ENCODE peak calls at places on chromosomes 7 and 10, in ten cellular contexts. Z is mesendoderm; F is cardiac muscle cell; E is AG09309; Q is Panc1; T is A549; D is CD4-positive, alpha-beta memory T cell; P is stomach; N is adrenal gland; Y is astrocyte of the spinal cord. I is an unnamed sample.

GRCh38 chr7:29989257-29989995 is at the start of gene SCRN1:
- DNase-seq in P (peak), Q (no peak), T (peak), F (peak), Z (peak), Y (peak), N (peak), D (peak), E (no peak), I (peak)

GRCh38 chr7:149198161-149198816 is 2.9 kb downstream of the ZNF282 start:
- DNase-seq in D (no peak), F (no peak), P (no peak), E (no peak), N (no peak), Z (no peak), T (no peak), Q (no peak), Y (no peak), I (no peak)

GRCh38 chr10:6232225-6232807 is 29.6 kb downstream of the PFKFB3 start:
- DNase-seq in P (no peak), Z (no peak), F (no peak), Q (no peak), N (no peak), T (no peak), D (no peak), E (no peak), Y (no peak), I (peak)

GRCh38 chr7:96320437-96320836 is 1.5 kb downstream of the SLC25A13 start:
- DNase-seq in Y (no peak), Z (no peak), N (no peak), E (no peak), P (no peak), D (no peak), Q (no peak), F (peak), T (no peak), I (no peak)

GRCh38 chr7:18288322-18289037 is 207.1 kb upstream of the HDAC9 start:
- DNase-seq in F (no peak), E (no peak), Z (no peak), D (no peak), Y (no peak), Q (no peak), N (no peak), T (no peak), P (no peak), I (no peak)

GRCh38 chr10:71309919-71310318 is 9.1 kb upstream of the SLC29A3 start:
- DNase-seq in T (no peak), P (no peak), Y (no peak), E (no peak), D (no peak), Z (no peak), F (no peak), Q (no peak), N (no peak), I (no peak)

GRCh38 chr10:60606343-60607080 is 171.8 kb upstream of the CDK1 start:
- DNase-seq in Y (peak), F (peak), T (no peak), Q (no peak), N (no peak), D (no peak), E (peak), P (no peak), Z (no peak), I (no peak)

GRCh38 chr7:157637216-157637954 is 300.6 kb downstream of the DNAJB6 start:
- DNase-seq in Z (no peak), D (no peak), F (no peak), P (no peak), E (no peak), T (no peak), Q (no peak), Y (no peak), N (no peak), I (no peak)

GRCh38 chr7:3318874-3319273 is 17.8 kb downstream of the SDK1 start:
- DNase-seq in D (no peak), E (no peak), Y (no peak), P (no peak), F (no peak), Z (no peak), T (no peak), N (no peak), Q (no peak), I (no peak)

GRCh38 chr10:129814681-129815646 is 149.1 kb downstream of the EBF3 start:
- DNase-seq in T (no peak), Z (peak), Q (no peak), F (no peak), Y (no peak), N (no peak), D (no peak), E (no peak), P (no peak), I (no peak)

GRCh38 chr10:102678842-102679289 is 34.6 kb downstream of the TRIM8 start:
- DNase-seq in Z (peak), D (no peak), T (peak), E (no peak), Q (peak), N (peak), Y (peak), P (peak), F (peak), I (peak)

GRCh38 chr7:155166673-155167370 is 96.7 kb downstream of the HTR5A start:
- DNase-seq in F (no peak), N (peak), T (no peak), Y (peak), P (no peak), Z (no peak), D (no peak), E (peak), Q (peak), I (no peak)

GRCh38 chr7:24573554-24574338 is 494 bp downstream of the PALS2 start:
- DNase-seq in D (peak), N (peak), Q (no peak), T (peak), P (peak), E (no peak), Y (peak), Z (peak), F (peak), I (peak)

GRCh38 chr7:70178787-70179186 is 580.5 kb downstream of the AUTS2 start:
- DNase-seq in F (no peak), E (no peak), Y (peak), Q (no peak), T (peak), P (no peak), Z (no peak), N (no peak), D (no peak), I (no peak)

GRCh38 chr7:1943326-1943725 is 273.2 kb downstream of the ELFN1 start:
- DNase-seq in F (no peak), P (no peak), N (no peak), Z (no peak), Q (no peak), D (no peak), T (no peak), E (no peak), Y (no peak), I (peak)

GRCh38 chr10:65614956-65615565 is 1310.8 kb upstream of the LRRTM3 start:
- DNase-seq in D (no peak), P (no peak), F (no peak), N (no peak), Q (no peak), Z (no peak), T (no peak), E (no peak), Y (no peak), I (no peak)

GRCh38 chr7:88073625-88074024 is 139.6 kb downstream of the ADAM22 start:
- DNase-seq in Z (no peak), N (no peak), Y (no peak), E (no peak), T (no peak), P (no peak), Q (no peak), F (no peak), D (no peak), I (no peak)

GRCh38 chr7:48004023-48004422 is 24.6 kb upstream of the HUS1 start:
- DNase-seq in N (no peak), F (no peak), T (no peak), Q (no peak), D (no peak), Z (no peak), E (no peak), Y (no peak), P (no peak), I (no peak)

GRCh38 chr7:46908770-46909169 is 673.1 kb downstream of the TNS3 start:
- DNase-seq in D (no peak), E (no peak), P (no peak), N (no peak), Q (no peak), Z (no peak), F (no peak), T (no peak), Y (peak), I (no peak)

GRCh38 chr10:17356820-17357219 is 97.6 kb downstream of the ST8SIA6 start:
- DNase-seq in P (no peak), Z (no peak), F (no peak), N (no peak), Y (no peak), E (no peak), T (no peak), D (no peak), Q (no peak), I (no peak)

GRCh38 chr7:99193527-99194214 is 14.2 kb downstream of the KPNA7 start:
- DNase-seq in T (no peak), Y (peak), E (peak), Q (no peak), Z (no peak), N (no peak), F (no peak), P (no peak), D (no peak), I (no peak)

GRCh38 chr10:88228130-88228529 is 355.0 kb downstream of the RNLS start:
- DNase-seq in Y (no peak), P (no peak), E (no peak), T (no peak), D (no peak), F (no peak), Z (no peak), Q (no peak), N (no peak), I (no peak)

GRCh38 chr10:65365878-65366277 is 1560.0 kb upstream of the LRRTM3 start:
- DNase-seq in Q (no peak), F (no peak), D (no peak), E (no peak), Y (no peak), Z (no peak), P (no peak), N (no peak), T (no peak), I (no peak)

GRCh38 chr7:37287093-37287492 is 161.6 kb downstream of the ELMO1 start:
- DNase-seq in Q (no peak), D (no peak), F (no peak), N (no peak), P (no peak), Y (no peak), Z (no peak), E (no peak), T (no peak), I (no peak)

GRCh38 chr7:36945612-36946400 is 221.5 kb upstream of the AOAH start:
- DNase-seq in Z (no peak), Y (no peak), N (no peak), P (peak), D (no peak), E (no peak), T (no peak), F (peak), Q (no peak), I (no peak)

GRCh38 chr7:105267244-105267643 is 121.5 kb downstream of the SRPK2 start:
- DNase-seq in Z (no peak), F (no peak), T (no peak), D (peak), P (no peak), Q (no peak), E (no peak), Y (no peak), N (no peak), I (no peak)

GRCh38 chr7:58316-58715 is 134.1 kb upstream of the FAM20C start:
- DNase-seq in T (no peak), F (no peak), E (no peak), P (no peak), N (peak), Q (no peak), Z (no peak), Y (no peak), D (no peak), I (no peak)
- H3K4me3 ChIP-seq in T (no peak), F (no peak), E (no peak), P (no peak), N (no peak), Q (no peak), Z (no peak), Y (no peak), D (no peak), I (no peak)

GRCh38 chr10:80156216-80156615 is 23.7 kb downstream of the PLAC9 start:
- DNase-seq in P (no peak), T (no peak), F (no peak), E (no peak), D (no peak), Z (no peak), Y (no peak), Q (no peak), N (no peak), I (peak)

GRCh38 chr10:80155696-80156215 is 23.2 kb downstream of the PLAC9 start:
- DNase-seq in T (no peak), Q (no peak), N (no peak), E (no peak), P (no peak), D (no peak), F (no peak), Y (no peak), Z (no peak), I (peak)

GRCh38 chr10:80153460-80153859 is 20.9 kb downstream of the PLAC9 start:
- DNase-seq in D (no peak), Q (no peak), P (no peak), T (no peak), Y (no peak), F (no peak), E (no peak), Z (no peak), N (no peak), I (peak)

GRCh38 chr10:80154626-80154977 is 22.1 kb downstream of the PLAC9 start:
- DNase-seq in D (no peak), E (no peak), P (no peak), Z (no peak), Y (no peak), F (no peak), Q (no peak), N (no peak), T (no peak), I (peak)

GRCh38 chr10:80154978-80155695 is 22.6 kb downstream of the PLAC9 start:
- DNase-seq in F (no peak), Y (peak), Q (no peak), P (peak), T (no peak), Z (no peak), D (no peak), E (peak), N (no peak), I (peak)
- H3K4me3 ChIP-seq in F (no peak), Y (no peak), Q (no peak), P (no peak), T (no peak), Z (no peak), D (no peak), E (no peak), N (no peak), I (no peak)

DNA sequence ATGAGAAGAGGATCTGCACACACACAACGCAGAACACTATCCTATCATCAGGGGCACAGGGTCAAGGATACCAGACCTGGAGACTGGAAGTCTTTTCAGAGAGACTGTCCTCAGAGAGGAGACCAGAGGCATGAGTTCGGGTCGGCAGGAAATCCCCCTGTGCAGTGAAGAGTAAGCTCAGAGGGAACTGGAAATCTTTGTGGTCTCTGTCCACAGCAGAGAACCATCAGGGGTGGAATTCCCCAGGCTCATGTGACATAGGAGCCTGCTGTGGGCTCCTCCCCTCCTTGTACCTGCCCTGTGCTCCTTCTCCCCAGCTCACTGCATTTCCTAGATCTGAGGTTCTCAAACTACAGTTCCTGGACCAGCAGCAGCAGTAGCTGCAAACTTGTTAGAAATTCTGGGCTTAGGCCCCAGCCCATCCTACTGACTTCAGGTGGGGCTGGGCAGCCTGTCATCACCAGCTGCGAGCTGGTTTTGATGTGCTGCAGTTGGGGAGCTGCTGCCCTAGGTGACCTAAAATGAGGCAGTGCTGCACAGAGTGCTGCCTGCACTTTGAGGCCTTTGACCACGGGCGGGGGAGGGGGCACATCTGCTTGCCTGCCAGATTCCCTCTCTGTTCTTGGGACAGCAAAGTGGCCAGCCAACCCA is 2.4 kb downstream of the ZMIZ2 start:
- DNase-seq in Z (no peak), T (no peak), E (no peak), F (peak), Y (no peak), Q (no peak), N (no peak), D (peak), P (no peak), I (peak)
- H3K4me3 ChIP-seq in Z (no peak), T (no peak), E (no peak), F (no peak), Y (no peak), Q (no peak), N (no peak), D (peak), P (peak), I (no peak)

DNA sequence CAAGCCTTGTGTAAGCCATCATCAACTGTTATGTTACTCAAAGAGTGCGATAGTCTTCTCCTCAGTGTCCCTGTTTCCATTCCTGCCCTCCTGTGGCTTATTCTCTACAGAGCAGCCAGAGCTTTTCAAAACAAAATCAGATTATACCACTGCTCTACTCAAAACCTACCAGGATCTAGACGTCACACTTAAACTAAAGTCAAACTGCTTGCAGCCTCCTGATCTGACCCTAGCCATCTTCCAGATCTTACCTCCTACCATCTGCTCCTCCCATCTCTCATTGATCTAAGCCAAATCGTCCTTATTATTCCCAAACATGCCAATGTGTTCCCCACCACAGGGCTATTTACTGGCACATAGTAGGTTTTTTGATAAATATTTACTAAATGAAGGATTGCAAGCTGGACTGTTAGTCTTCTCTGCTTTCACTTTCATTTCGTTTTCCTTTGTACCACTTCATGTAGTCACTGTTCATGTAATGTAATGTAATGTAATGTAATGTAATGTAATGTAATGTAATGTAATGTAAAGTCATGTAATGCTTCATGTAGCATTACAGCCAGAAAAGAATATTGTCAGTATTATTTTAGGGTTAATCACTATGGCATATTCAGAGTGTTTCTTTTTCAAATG is 116.1 kb downstream of the GPR37 start:
- DNase-seq in Q (no peak), Y (no peak), Z (no peak), T (no peak), N (no peak), F (no peak), P (no peak), E (no peak), D (no peak), I (no peak)
- H3K4me3 ChIP-seq in Q (peak), Y (no peak), Z (no peak), T (peak), N (no peak), F (no peak), P (no peak), E (no peak), D (no peak), I (peak)

GRCh38 chr7:117669818-117670217 is 190.0 kb downstream of the CFTR start:
- DNase-seq in D (no peak), Q (no peak), T (no peak), Y (no peak), E (no peak), P (no peak), N (no peak), F (peak), Z (no peak), I (no peak)

GRCh38 chr7:117666689-117667088 is 186.9 kb downstream of the CFTR start:
- DNase-seq in Z (no peak), P (no peak), F (no peak), N (no peak), Y (no peak), E (no peak), D (no peak), T (no peak), Q (no peak), I (no peak)

GRCh38 chr7:117666019-117666418 is 186.2 kb downstream of the CFTR start:
- DNase-seq in T (peak), P (no peak), E (no peak), Q (no peak), Z (no peak), N (no peak), F (no peak), D (no peak), Y (peak), I (no peak)

GRCh38 chr7:117665393-117665792 is 185.6 kb downstream of the CFTR start:
- DNase-seq in Q (no peak), E (no peak), P (no peak), Y (peak), N (no peak), Z (no peak), D (no peak), T (no peak), F (no peak), I (no peak)

DNA sequence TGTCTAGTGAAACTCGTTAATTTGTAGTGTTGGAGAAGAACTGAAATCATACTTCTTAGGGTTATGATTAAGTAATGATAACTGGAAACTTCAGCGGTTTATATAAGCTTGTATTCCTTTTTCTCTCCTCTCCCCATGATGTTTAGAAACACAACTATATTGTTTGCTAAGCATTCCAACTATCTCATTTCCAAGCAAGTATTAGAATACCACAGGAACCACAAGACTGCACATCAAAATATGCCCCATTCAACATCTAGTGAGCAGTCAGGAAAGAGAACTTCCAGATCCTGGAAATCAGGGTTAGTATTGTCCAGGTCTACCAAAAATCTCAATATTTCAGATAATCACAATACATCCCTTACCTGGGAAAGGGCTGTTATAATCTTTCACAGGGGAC is 187.6 kb downstream of the CFTR start:
- DNase-seq in Y (peak), F (no peak), T (no peak), D (no peak), Q (no peak), E (no peak), Z (no peak), N (no peak), P (no peak), I (no peak)
- H3K4me3 ChIP-seq in Y (no peak), F (no peak), T (no peak), D (no peak), Q (no peak), E (no peak), Z (no peak), N (no peak), P (no peak), I (no peak)